ENCODE peak calls at places on chromosomes 3 and 15, in eight cellular contexts. F, X, B, M, P, R, A and G are unnamed samples.

GRCh38 chr15:70260096-70260495 is 162.4 kb upstream of the TLE3 start:
- DNase-seq in F (no peak), X (no peak), M (no peak), A (no peak), B (no peak), R (no peak), P (no peak), G (no peak)

GRCh38 chr15:63978511-63979226 is 67.6 kb downstream of the DAPK2 start:
- DNase-seq in A (no peak), X (no peak), B (no peak), F (no peak), R (no peak), P (no peak), M (no peak), G (peak)

GRCh38 chr3:14949126-14949525 is 1.7 kb downstream of the NR2C2 start:
- DNase-seq in X (no peak), B (no peak), M (no peak), P (peak), F (no peak), R (no peak), A (no peak), G (no peak)

GRCh38 chr15:27410986-27411385 is 440.0 kb downstream of the GABRG3 start:
- DNase-seq in P (no peak), F (no peak), A (no peak), B (no peak), M (no peak), X (no peak), R (no peak), G (no peak)

GRCh38 chr3:191695815-191696153 is 234.8 kb downstream of the PYDC2 start:
- DNase-seq in A (no peak), M (no peak), X (no peak), P (no peak), F (no peak), B (no peak), R (no peak), G (no peak)

GRCh38 chr15:33310481-33311311 is at the start of gene RYR3:
- DNase-seq in A (no peak), P (no peak), F (no peak), R (no peak), X (no peak), B (no peak), M (no peak), G (peak)

GRCh38 chr3:194688207-194688711 is 2.6 kb downstream of the FAM43A start:
- DNase-seq in R (no peak), F (no peak), X (no peak), A (no peak), P (peak), B (no peak), M (no peak), G (peak)

GRCh38 chr3:36362973-36363372 is 17.3 kb upstream of the STAC start:
- DNase-seq in R (no peak), A (no peak), M (peak), P (peak), X (peak), F (no peak), B (no peak), G (no peak)

GRCh38 chr15:29345549-29346525 is 76.2 kb upstream of the NSMCE3 start:
- DNase-seq in B (no peak), M (no peak), P (no peak), A (no peak), F (no peak), X (no peak), R (no peak), G (no peak)

GRCh38 chr15:92062505-92062904 is 209.0 kb downstream of the SLCO3A1 start:
- DNase-seq in X (no peak), F (no peak), B (no peak), P (no peak), M (no peak), R (no peak), A (no peak), G (no peak)

GRCh38 chr15:84702961-84703482 is 12.9 kb downstream of the SEC11A start:
- DNase-seq in A (no peak), F (no peak), X (no peak), B (no peak), R (no peak), M (peak), P (peak), G (no peak)

GRCh38 chr15:94924971-94925593 is 693.7 kb downstream of the MCTP2 start:
- DNase-seq in P (no peak), R (no peak), B (no peak), M (no peak), F (no peak), A (no peak), X (no peak), G (no peak)

GRCh38 chr15:68442041-68442440 is 10.1 kb upstream of the ITGA11 start:
- DNase-seq in R (no peak), X (no peak), P (peak), A (no peak), B (no peak), M (no peak), F (no peak), G (no peak)

GRCh38 chr15:59420108-59420507 is 17.9 kb upstream of the FAM81A start:
- DNase-seq in P (no peak), M (no peak), X (no peak), R (no peak), A (no peak), B (no peak), F (no peak), G (no peak)

GRCh38 chr3:141366285-141367037 is 1.8 kb upstream of the ZBTB38 start:
- DNase-seq in X (peak), P (peak), R (no peak), M (peak), B (peak), A (no peak), F (peak), G (no peak)

GRCh38 chr3:56673781-56674457 is 9.1 kb downstream of the TASOR start:
- DNase-seq in B (no peak), R (no peak), X (no peak), A (no peak), M (no peak), P (no peak), F (no peak), G (no peak)

GRCh38 chr3:38542401-38543298 is 46.5 kb downstream of the EXOG start:
- DNase-seq in X (no peak), P (peak), M (no peak), F (no peak), R (no peak), B (peak), A (no peak), G (no peak)